ENCODE peak calls at places on chromosome 10, in seven cellular contexts. U is esophagus muscularis mucosa; C is CD8-positive, alpha-beta memory T cell; I is cardiac muscle cell; L is heart left ventricle; M is spleen; S is neural progenitor cell. G is an unnamed sample. For H3K4me1, the result is how much of the 10 kb centered on the place peaks cover.

GRCh38 chr10:80541144-80541750 is 3.5 kb downstream of the SH2D4B start:
- DNase-seq in M (no peak), L (peak), C (no peak), S (no peak), U (peak), I (peak), G (no peak)

GRCh38 chr10:48493083-48493871 is 111.6 kb downstream of the ARHGAP22 start:
- DNase-seq in C (no peak), I (no peak), U (peak), L (peak), M (peak), S (no peak), G (peak)

GRCh38 chr10:28429573-28430216 is 103.2 kb upstream of the WAC start:
- DNase-seq in U (no peak), L (no peak), C (no peak), M (no peak), I (peak), S (no peak), G (no peak)

GRCh38 chr10:86940677-86941076 is 16.7 kb downstream of the MMRN2 start:
- DNase-seq in U (no peak), I (no peak), M (no peak), S (no peak), C (peak), L (no peak), G (no peak)

GRCh38 chr10:30062090-30062489 is 2.7 kb upstream of the JCAD start:
- DNase-seq in M (no peak), U (no peak), L (no peak), S (no peak), C (no peak), I (peak), G (no peak)

GRCh38 chr10:117374506-117375359 is 507 bp downstream of the PDZD8 start:
- DNase-seq in U (no peak), C (peak), I (peak), S (peak), M (peak), L (no peak), G (peak)

GRCh38 chr10:62540389-62540788 is 166.2 kb downstream of the ZNF365 start:
- DNase-seq in S (no peak), C (no peak), I (no peak), U (peak), M (no peak), L (no peak), G (no peak)

GRCh38 chr10:69494626-69495558 is 43.6 kb downstream of the TSPAN15 start:
- DNase-seq in I (no peak), U (no peak), C (no peak), S (peak), L (no peak), M (peak), G (no peak)

GRCh38 chr10:52316005-52316404 is 1.9 kb downstream of the DKK1 start:
- DNase-seq in L (no peak), S (no peak), C (no peak), I (peak), M (no peak), U (no peak), G (no peak)

GRCh38 chr10:64726466-64726865 is 1205.3 kb downstream of the REEP3 start:
- DNase-seq in U (no peak), M (no peak), C (no peak), L (no peak), S (no peak), I (no peak), G (no peak)

GRCh38 chr10:77877461-77878344 is 48.9 kb downstream of the DLG5 start:
- DNase-seq in U (no peak), C (peak), L (peak), I (peak), M (peak), S (peak), G (peak)
- H3K27ac ChIP-seq in U (peak), C (no peak), L (peak), I (peak), M (peak), S (peak), G (peak)

GRCh38 chr10:35368485-35369048 is 32.3 kb downstream of the CCNY start:
- DNase-seq in L (no peak), M (no peak), C (no peak), U (no peak), I (no peak), S (no peak), G (no peak)

GRCh38 chr10:35369049-35369760 is 32.9 kb downstream of the CCNY start:
- DNase-seq in I (no peak), C (no peak), L (no peak), U (no peak), M (no peak), S (no peak), G (no peak)

GRCh38 chr10:35375091-35375765 is 38.9 kb downstream of the CCNY start:
- DNase-seq in I (peak), U (no peak), S (no peak), M (no peak), L (no peak), C (no peak), G (no peak)

GRCh38 chr10:35372329-35372728 is 36.0 kb downstream of the CCNY start:
- DNase-seq in M (no peak), I (peak), U (no peak), L (peak), C (no peak), S (no peak), G (peak)

DNA sequence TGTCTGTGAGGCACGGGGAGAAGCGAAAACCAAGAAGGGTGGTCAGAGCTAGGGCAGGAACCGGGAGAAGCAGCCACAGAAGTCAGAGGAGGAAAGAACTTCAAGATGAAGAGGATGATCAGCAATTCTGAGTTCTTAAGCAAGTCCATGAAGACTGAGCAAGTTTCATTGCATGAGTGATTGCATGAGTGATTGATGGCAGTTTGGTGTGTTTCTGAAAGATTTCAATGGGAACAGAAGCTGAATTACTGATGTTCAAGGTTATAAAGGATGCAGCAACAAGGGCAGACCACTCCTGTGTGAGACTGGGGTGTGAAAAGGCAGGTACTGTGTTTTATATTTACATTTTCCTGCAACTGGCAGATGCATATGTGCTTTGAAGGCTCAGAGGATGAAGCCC is 35.4 kb downstream of the CCNY start:
- DNase-seq in S (no peak), I (no peak), M (no peak), C (no peak), U (no peak), L (no peak), G (no peak)
- H3K4me1 ChIP-seq in S (under half), I (under half), M (half or more), C (half or more), U (half or more), L (half or more), G (under half)

DNA sequence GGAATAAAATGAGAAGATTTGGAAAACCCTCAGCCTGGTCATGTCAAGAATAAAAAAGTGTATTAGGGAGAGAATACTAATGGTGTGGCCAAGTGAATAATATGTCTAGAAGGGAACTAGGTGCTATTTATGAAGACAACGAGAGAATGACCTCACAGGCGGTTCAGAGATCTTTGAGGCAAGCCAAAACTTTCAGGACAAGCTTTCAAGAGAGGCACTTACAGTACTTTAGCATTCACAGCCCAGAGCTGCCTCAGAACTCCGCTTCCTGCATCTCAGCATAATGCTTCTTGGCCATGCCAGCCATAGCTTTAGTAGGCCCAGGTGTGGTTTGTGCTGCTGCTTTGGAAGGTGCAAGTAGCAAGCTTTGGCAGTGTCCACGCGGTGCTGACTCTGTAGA is 37.2 kb upstream of the CCDC7 start:
- DNase-seq in M (no peak), L (no peak), S (no peak), I (no peak), C (no peak), U (no peak), G (no peak)
- H3K4me3 ChIP-seq in M (no peak), L (no peak), S (no peak), I (no peak), C (no peak), U (no peak), G (no peak)

GRCh38 chr10:132133005-132133404 is 53.7 kb upstream of the DPYSL4 start:
- DNase-seq in S (peak), U (no peak), L (no peak), I (no peak), M (peak), C (peak), G (no peak)
- H3K27ac ChIP-seq in S (no peak), U (no peak), L (no peak), I (no peak), M (no peak), C (no peak), G (no peak)

DNA sequence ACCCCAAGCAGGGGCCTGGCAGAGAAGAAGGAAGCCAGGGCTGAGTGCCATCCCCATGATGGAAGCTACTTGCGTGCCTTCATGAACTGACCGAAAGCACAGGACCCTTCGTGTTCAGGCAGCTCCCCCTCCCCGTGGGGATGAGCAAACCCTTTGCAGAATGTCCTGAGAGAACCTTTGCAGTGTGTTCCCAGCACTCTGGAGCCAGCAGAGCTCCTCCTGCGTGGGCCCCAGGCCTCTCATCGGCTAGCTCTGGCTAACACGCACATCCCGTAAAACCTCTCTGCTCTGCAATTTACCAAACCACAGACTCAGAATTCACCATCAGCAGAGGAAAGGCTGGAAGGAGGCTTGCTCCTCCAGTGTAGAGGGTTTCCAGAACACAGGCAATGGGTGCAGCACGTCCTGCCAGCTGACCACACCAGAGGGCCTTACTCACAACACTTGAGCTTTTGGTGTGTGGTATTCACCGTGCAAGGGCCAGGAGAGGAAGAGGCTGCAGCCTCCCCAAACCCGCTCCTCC is 3.1 kb downstream of the SH3PXD2A start:
- DNase-seq in M (no peak), U (no peak), S (no peak), C (no peak), L (no peak), I (peak), G (no peak)
- H3K4me1 ChIP-seq in M (under half), U (half or more), S (under half), C (under half), L (half or more), I (under half), G (half or more)

GRCh38 chr10:110426294-110427153 is 71.2 kb upstream of the DUSP5 start:
- DNase-seq in C (peak), S (no peak), L (no peak), U (no peak), I (peak), M (no peak), G (no peak)
- H3K4me3 ChIP-seq in C (no peak), S (no peak), L (no peak), U (no peak), I (no peak), M (no peak), G (no peak)

DNA sequence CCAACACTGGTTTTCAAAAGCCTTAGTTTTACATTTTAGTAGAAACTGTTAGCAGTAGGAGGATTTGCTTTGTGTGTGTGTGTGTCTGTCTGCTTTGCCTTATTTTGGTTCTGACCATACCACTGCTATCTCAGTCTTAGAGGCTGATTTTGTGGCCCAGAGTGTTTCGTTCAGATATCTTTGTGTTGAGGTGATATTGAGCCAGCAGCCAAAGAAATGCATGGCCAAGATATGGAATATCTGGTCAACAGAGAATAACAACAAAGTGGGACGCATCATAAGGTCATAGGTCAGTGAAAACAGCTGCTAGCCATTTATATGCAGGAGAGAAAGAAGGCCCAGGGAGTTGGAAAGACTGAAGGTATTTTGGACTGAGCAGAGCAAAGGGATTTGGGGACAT is 47.7 kb downstream of the KIAA1217 start:
- DNase-seq in U (no peak), I (no peak), C (no peak), S (no peak), M (no peak), L (no peak), G (no peak)
- H3K27ac ChIP-seq in U (no peak), I (peak), C (no peak), S (peak), M (no peak), L (peak), G (peak)

DNA sequence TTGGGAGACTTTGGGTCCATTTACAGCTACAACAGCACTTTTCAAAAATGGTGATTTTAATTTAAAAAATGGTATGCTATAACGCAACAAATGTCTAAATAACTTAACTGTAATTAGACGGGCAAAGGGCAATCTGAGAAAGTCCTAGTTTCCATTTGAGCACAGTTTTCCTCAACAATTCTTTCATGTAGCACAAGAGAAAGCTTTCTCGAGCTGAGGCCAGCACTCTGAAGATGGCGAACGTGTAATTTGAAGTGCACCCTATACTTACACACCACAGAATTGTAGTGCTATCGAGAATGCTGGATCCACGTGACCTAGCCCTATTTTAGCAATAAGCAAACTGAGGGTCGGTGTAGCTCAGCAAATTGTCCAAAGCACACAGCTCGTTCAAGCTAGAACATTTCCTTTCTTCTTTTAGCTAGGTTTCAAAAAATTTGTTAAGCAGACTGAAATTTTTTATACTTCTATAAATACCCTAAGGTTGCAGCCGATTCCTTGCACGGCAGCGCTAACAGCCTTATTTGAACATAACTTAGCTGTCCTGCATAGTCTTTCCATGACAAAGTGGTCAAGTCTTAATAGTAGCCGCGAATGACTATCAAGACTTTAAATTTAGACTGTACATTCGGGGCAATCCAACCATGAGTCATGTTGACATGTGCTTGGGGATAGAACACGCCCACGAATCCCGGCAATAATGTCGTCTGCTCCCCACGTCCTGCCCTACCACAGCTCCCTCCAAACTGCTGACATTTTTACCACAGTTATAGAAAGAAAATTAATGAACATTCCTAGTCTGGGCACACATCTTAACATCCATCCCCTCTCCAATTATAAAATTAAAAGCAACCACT is 10.0 kb downstream of the KLF6 start:
- DNase-seq in C (peak), M (no peak), U (no peak), S (no peak), I (peak), L (peak), G (no peak)
- H3K4me1 ChIP-seq in C (under half), M (under half), U (half or more), S (under half), I (under half), L (half or more), G (under half)

GRCh38 chr10:102461187-102462054 is 10.1 kb upstream of the C10orf95 start:
- DNase-seq in U (no peak), S (peak), L (peak), C (peak), M (peak), I (peak), G (peak)

GRCh38 chr10:102463983-102464382 is 12.6 kb upstream of the C10orf95 start:
- DNase-seq in C (no peak), I (no peak), S (no peak), L (no peak), M (no peak), U (no peak), G (no peak)

GRCh38 chr10:102465466-102465865 is 14.1 kb upstream of the C10orf95 start:
- DNase-seq in I (no peak), U (no peak), C (no peak), M (no peak), S (no peak), L (no peak), G (no peak)

GRCh38 chr10:102460836-102461186 is 9.5 kb upstream of the C10orf95 start:
- DNase-seq in U (no peak), I (no peak), M (peak), S (no peak), L (no peak), C (no peak), G (no peak)

DNA sequence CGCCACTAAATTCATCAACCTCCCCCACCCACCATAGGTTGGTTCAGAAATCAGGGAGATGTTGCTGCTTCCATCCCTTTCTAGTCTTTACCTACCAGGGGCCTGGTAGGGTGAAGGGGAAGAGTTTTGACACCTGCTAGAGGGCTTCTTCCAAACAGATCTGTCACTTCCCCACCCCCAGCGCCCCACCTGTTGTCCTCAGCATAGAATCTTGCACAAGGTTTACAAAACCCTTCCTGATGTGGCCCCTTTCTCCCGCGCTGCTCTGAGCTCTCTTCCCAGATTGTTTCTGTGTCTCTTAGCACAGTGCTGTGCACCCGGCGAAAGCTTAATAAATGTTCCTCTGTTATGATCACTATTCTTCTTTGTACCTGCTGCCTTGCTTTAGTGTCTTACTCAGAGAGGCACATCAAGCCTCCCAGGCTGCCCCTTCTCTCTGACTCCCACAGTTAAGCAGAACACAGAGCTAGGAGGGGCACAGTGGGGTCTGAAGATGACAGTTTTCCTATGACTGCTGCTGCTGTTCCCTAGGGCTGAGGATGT is 11.2 kb upstream of the C10orf95 start:
- DNase-seq in S (no peak), I (no peak), L (no peak), U (no peak), C (no peak), M (no peak), G (no peak)
- H3K4me3 ChIP-seq in S (peak), I (no peak), L (no peak), U (no peak), C (no peak), M (no peak), G (no peak)

GRCh38 chr10:102678842-102679289 is 34.6 kb downstream of the TRIM8 start:
- DNase-seq in C (no peak), S (peak), M (peak), U (no peak), I (peak), L (peak), G (peak)
- H3K27ac ChIP-seq in C (no peak), S (peak), M (peak), U (no peak), I (peak), L (peak), G (peak)

G was measured in thyroid gland.